ENCODE peak calls at places on chromosome 15, in nine cellular contexts. M is stimulated activated CD4-positive, alpha-beta T cell treated with anti-CD3 and anti-CD28 coated beads, Interleukin-15, amount 100 ng/mL, for 1 hour; Y is spleen; T is fibroblast of pulmonary artery; Z is stimulated activated CD8-positive, alpha-beta memory T cell treated with anti-CD3 and anti-CD28 coated beads, Interleukin-15, amount 100 ng/mL, for 24 hours; P is SK-N-MC; Q is glutamatergic neuron; H is coronary artery; I is hepatocyte. E is an unnamed sample.

GRCh38 chr15:65044724-65045481 is at the start of gene SLC51B:
- DNase-seq in M (no peak), T (peak; percentile 34), I (peak; percentile 75), Q (peak; percentile 88), P (no peak), H (no peak), Y (no peak), Z (no peak), E (no peak)

GRCh38 chr15:20356444-20357138 is 185.0 kb downstream of the GOLGA6L6 start:
- DNase-seq in P (no peak), H (peak; percentile 76), Q (no peak), I (no peak), M (peak; percentile 73), Y (peak; percentile 89), Z (peak; percentile 87), T (peak; percentile 20), E (no peak)

GRCh38 chr15:35705885-35706590 is 160.1 kb upstream of the DPH6 start:
- DNase-seq in H (no peak), Z (no peak), M (no peak), Y (no peak), I (no peak), T (peak; percentile 40), P (no peak), Q (no peak), E (no peak)

GRCh38 chr15:48467801-48468200 is 136.6 kb downstream of the DUT start:
- DNase-seq in Z (no peak), M (no peak), P (no peak), T (no peak), Y (no peak), Q (no peak), I (no peak), H (no peak), E (no peak)

GRCh38 chr15:90087454-90088154 is 14.7 kb downstream of the IDH2 start:
- DNase-seq in T (peak; percentile 43), Y (no peak), M (no peak), I (no peak), Q (no peak), P (no peak), Z (no peak), H (no peak), E (no peak)

GRCh38 chr15:67199881-67200763 is 54.3 kb downstream of the AAGAB start:
- DNase-seq in T (no peak), P (no peak), M (no peak), Y (no peak), Q (no peak), I (no peak), H (no peak), Z (no peak), E (no peak)

GRCh38 chr15:67307889-67308597 is 53.5 kb downstream of the IQCH start:
- DNase-seq in T (peak; percentile 7), P (no peak), H (no peak), Q (no peak), I (no peak), Z (no peak), M (no peak), Y (no peak), E (no peak)

GRCh38 chr15:47673343-47673761 is 44.0 kb upstream of the SEMA6D start:
- DNase-seq in Y (no peak), Q (no peak), Z (no peak), M (no peak), P (no peak), T (peak; percentile 58), I (peak; percentile 10), H (no peak), E (no peak)

GRCh38 chr15:35559683-35560082 is 13.7 kb upstream of the DPH6 start:
- DNase-seq in P (no peak), M (no peak), Y (no peak), Q (no peak), Z (no peak), H (no peak), T (no peak), I (no peak), E (no peak)

GRCh38 chr15:69758810-69759410 is 306.3 kb downstream of the RPLP1 start:
- DNase-seq in H (no peak), Q (no peak), Y (peak; percentile 93), P (no peak), Z (peak; percentile 47), M (peak; percentile 70), T (peak; percentile 74), I (no peak), E (no peak)

GRCh38 chr15:47607750-47608149 is 109.6 kb upstream of the SEMA6D start:
- DNase-seq in Y (no peak), Q (no peak), M (no peak), T (peak; percentile 45), I (no peak), H (no peak), Z (no peak), P (no peak), E (no peak)

GRCh38 chr15:52247032-52247431 is 48.6 kb downstream of the MYO5C start:
- DNase-seq in T (peak; percentile 85), Q (no peak), P (no peak), Z (no peak), Y (no peak), M (no peak), I (peak; percentile 57), H (no peak), E (no peak)

GRCh38 chr15:63602595-63602994 is 5.4 kb downstream of the FBXL22 start:
- DNase-seq in Z (no peak), Y (no peak), H (no peak), M (no peak), T (no peak), I (no peak), Q (no peak), P (no peak), E (no peak)

GRCh38 chr15:32834156-32834555 is 116.4 kb downstream of the GREM1 start:
- DNase-seq in Q (no peak), Z (no peak), Y (no peak), I (no peak), H (no peak), M (no peak), P (no peak), T (no peak), E (no peak)

GRCh38 chr15:25417604-25418003 is 21.2 kb downstream of the UBE3A start:
- DNase-seq in Y (no peak), Q (no peak), M (no peak), H (no peak), T (no peak), I (no peak), P (no peak), Z (no peak), E (no peak)

GRCh38 chr15:36334059-36334458 is 245.4 kb upstream of the CDIN1 start:
- DNase-seq in I (no peak), Q (no peak), Y (no peak), P (no peak), Z (no peak), M (no peak), H (no peak), T (peak; percentile 78), E (no peak)

GRCh38 chr15:20340331-20340811 is 201.2 kb downstream of the GOLGA6L6 start:
- DNase-seq in P (no peak), H (no peak), M (no peak), Z (no peak), Y (peak; percentile 88), Q (peak; percentile 36), T (peak; percentile 26), I (peak; percentile 89), E (no peak)

GRCh38 chr15:62404194-62404985 is 239.3 kb upstream of the C2CD4B start:
- DNase-seq in P (no peak), Q (no peak), I (no peak), Z (no peak), H (no peak), T (no peak), Y (no peak), M (no peak), E (no peak)

GRCh38 chr15:33279613-33280205 is 31.1 kb upstream of the RYR3 start:
- DNase-seq in I (no peak), Y (no peak), P (no peak), Q (no peak), M (no peak), H (no peak), T (no peak), Z (no peak), E (no peak)

GRCh38 chr15:38536201-38536676 is 28.4 kb downstream of the RASGRP1 start:
- DNase-seq in Z (no peak), I (no peak), Q (no peak), Y (no peak), H (no peak), T (peak; percentile 90), M (no peak), P (no peak), E (no peak)

GRCh38 chr15:99421172-99421656 is 144.6 kb upstream of the MEF2A start:
- DNase-seq in M (peak; percentile 31), I (peak; percentile 54), H (no peak), P (no peak), Q (no peak), Y (peak; percentile 68), T (peak; percentile 42), Z (no peak), E (no peak)

GRCh38 chr15:58676766-58677165 is 72.7 kb downstream of the ADAM10 start:
- DNase-seq in T (no peak), I (no peak), Z (no peak), Y (no peak), H (no peak), M (no peak), Q (no peak), P (no peak), E (no peak)

GRCh38 chr15:89138999-89139612 is 50.9 kb downstream of the ABHD2 start:
- DNase-seq in P (no peak), Y (no peak), Q (no peak), H (no peak), M (no peak), I (no peak), T (no peak), Z (no peak), E (no peak)

GRCh38 chr15:56307180-56307579 is 58.0 kb upstream of the TEX9 start:
- DNase-seq in H (no peak), M (no peak), Q (no peak), Y (no peak), Z (no peak), P (no peak), I (no peak), T (no peak), E (no peak)

GRCh38 chr15:73677146-73677607 is 7.0 kb upstream of the CD276 start:
- DNase-seq in Z (no peak), H (no peak), Q (peak; percentile 59), Y (no peak), I (peak; percentile 85), P (no peak), M (no peak), T (peak; percentile 77), E (no peak)

GRCh38 chr15:74464216-74464615 is 3.3 kb upstream of the UBL7 start:
- DNase-seq in T (no peak), Y (no peak), Z (no peak), Q (no peak), M (no peak), P (no peak), I (no peak), H (no peak), E (no peak)

GRCh38 chr15:101088311-101088710 is 163.5 kb downstream of the CHSY1 start:
- DNase-seq in Y (peak; percentile 76), H (no peak), T (no peak), P (no peak), I (no peak), M (no peak), Q (no peak), Z (no peak), E (no peak)

GRCh38 chr15:88454867-88455810 is 12.0 kb downstream of the MRPL46 start:
- DNase-seq in P (no peak), Z (peak; percentile 13), M (no peak), I (peak; percentile 93), H (no peak), Y (no peak), Q (peak; percentile 75), T (peak; percentile 79), E (no peak)

GRCh38 chr15:67945951-67946700 is 106.3 kb upstream of the RNU6-1 start:
- DNase-seq in Y (no peak), T (peak; percentile 50), Z (no peak), M (no peak), H (no peak), P (peak; percentile 84), Q (no peak), I (peak; percentile 75), E (no peak)

GRCh38 chr15:31158858-31159569 is 57.5 kb upstream of the TRPM1 start:
- DNase-seq in P (no peak), T (no peak), Z (no peak), H (no peak), Y (peak; percentile 18), Q (no peak), M (no peak), I (peak; percentile 41), E (no peak)

GRCh38 chr15:91853501-91853967 is at the start of gene SLCO3A1:
- DNase-seq in Z (peak; percentile 24), H (peak; percentile 86), Q (peak; percentile 83), I (peak; percentile 65), T (peak; percentile 49), P (no peak), Y (no peak), M (peak; percentile 51), E (no peak)

E was measured in cortex of kidney.